ENCODE peak calls at places on chromosomes 1 and 21, in five cellular contexts. One of them, this sample, is unnamed. For H3K4me1, the result is how much of the 10 kb centered on the place peaks cover.

GRCh38 chr1:197915797-197916686 is 1.1 kb upstream of the LHX9 start:
- DNase-seq in DND-41: no peak
- DNase-seq in heart left ventricle: peak
- DNase-seq in GM23338: peak
- DNase-seq in cardiac muscle cell: peak
- DNase-seq in this sample: peak

GRCh38 chr1:231919269-231919886 is 292.8 kb downstream of the DISC1 start:
- DNase-seq in DND-41: no peak
- DNase-seq in heart left ventricle: no peak
- DNase-seq in GM23338: no peak
- DNase-seq in cardiac muscle cell: no peak
- DNase-seq in this sample: no peak

GRCh38 chr1:107620753-107621152 is 344.2 kb downstream of the VAV3 start:
- DNase-seq in DND-41: no peak
- DNase-seq in heart left ventricle: no peak
- DNase-seq in GM23338: no peak
- DNase-seq in cardiac muscle cell: no peak
- DNase-seq in this sample: no peak

GRCh38 chr1:31102501-31102950 is 37.0 kb upstream of the PUM1 start:
- DNase-seq in DND-41: no peak
- DNase-seq in heart left ventricle: no peak
- DNase-seq in GM23338: no peak
- DNase-seq in cardiac muscle cell: no peak
- DNase-seq in this sample: peak

GRCh38 chr1:236627717-236628116 is 23.4 kb upstream of the HEATR1 start:
- DNase-seq in DND-41: no peak
- DNase-seq in heart left ventricle: no peak
- DNase-seq in GM23338: no peak
- DNase-seq in cardiac muscle cell: no peak
- DNase-seq in this sample: no peak

GRCh38 chr1:206738370-206739366 is 31.9 kb upstream of the IL19 start:
- DNase-seq in DND-41: no peak
- DNase-seq in heart left ventricle: no peak
- DNase-seq in GM23338: peak
- DNase-seq in cardiac muscle cell: no peak
- DNase-seq in this sample: peak

GRCh38 chr1:42847111-42847580 is 733 bp downstream of the ZNF691 start:
- DNase-seq in DND-41: peak
- DNase-seq in heart left ventricle: no peak
- DNase-seq in GM23338: peak
- DNase-seq in cardiac muscle cell: no peak
- DNase-seq in this sample: no peak

GRCh38 chr1:206557636-206558473 is 50.5 kb downstream of the RASSF5 start:
- DNase-seq in DND-41: peak
- DNase-seq in heart left ventricle: no peak
- DNase-seq in GM23338: no peak
- DNase-seq in cardiac muscle cell: no peak
- DNase-seq in this sample: no peak

GRCh38 chr21:44299085-44299457 is 782 bp upstream of the PFKL start:
- DNase-seq in DND-41: no peak
- DNase-seq in heart left ventricle: no peak
- DNase-seq in GM23338: no peak
- DNase-seq in cardiac muscle cell: no peak
- DNase-seq in this sample: no peak

GRCh38 chr1:156644146-156644545 is 2.2 kb downstream of the BCAN start:
- DNase-seq in DND-41: no peak
- DNase-seq in heart left ventricle: no peak
- DNase-seq in GM23338: no peak
- DNase-seq in cardiac muscle cell: no peak
- DNase-seq in this sample: no peak

GRCh38 chr1:248821101-248821500 is 4.6 kb downstream of the SH3BP5L start:
- DNase-seq in DND-41: no peak
- DNase-seq in heart left ventricle: no peak
- DNase-seq in GM23338: no peak
- DNase-seq in cardiac muscle cell: no peak
- DNase-seq in this sample: peak

GRCh38 chr1:117780981-117781475 is 148.4 kb downstream of the GDAP2 start:
- DNase-seq in DND-41: no peak
- DNase-seq in heart left ventricle: no peak
- DNase-seq in GM23338: no peak
- DNase-seq in cardiac muscle cell: no peak
- DNase-seq in this sample: no peak

GRCh38 chr21:32007461-32007860 is 134.6 kb downstream of the HUNK start:
- DNase-seq in DND-41: no peak
- DNase-seq in heart left ventricle: no peak
- DNase-seq in GM23338: no peak
- DNase-seq in cardiac muscle cell: no peak
- DNase-seq in this sample: no peak

GRCh38 chr1:19210772-19211549 is 895 bp upstream of the UBR4 start:
- DNase-seq in DND-41: peak
- DNase-seq in heart left ventricle: no peak
- DNase-seq in GM23338: peak
- DNase-seq in cardiac muscle cell: peak
- DNase-seq in this sample: peak

GRCh38 chr1:204286323-204286714 is 72.5 kb upstream of the GOLT1A start:
- DNase-seq in DND-41: no peak
- DNase-seq in heart left ventricle: no peak
- DNase-seq in GM23338: no peak
- DNase-seq in cardiac muscle cell: no peak
- DNase-seq in this sample: no peak
- H3K4me1 ChIP-seq in DND-41: under half
- H3K4me1 ChIP-seq in heart left ventricle: under half
- H3K4me1 ChIP-seq in GM23338: under half
- H3K4me1 ChIP-seq in cardiac muscle cell: half or more
- H3K4me1 ChIP-seq in this sample: under half

GRCh38 chr1:91881280-91881679 is 4.7 kb downstream of the TGFBR3 start:
- DNase-seq in DND-41: no peak
- DNase-seq in heart left ventricle: no peak
- DNase-seq in GM23338: no peak
- DNase-seq in cardiac muscle cell: no peak
- DNase-seq in this sample: no peak
- H3K4me1 ChIP-seq in DND-41: under half
- H3K4me1 ChIP-seq in heart left ventricle: under half
- H3K4me1 ChIP-seq in GM23338: under half
- H3K4me1 ChIP-seq in cardiac muscle cell: under half
- H3K4me1 ChIP-seq in this sample: under half

DNA sequence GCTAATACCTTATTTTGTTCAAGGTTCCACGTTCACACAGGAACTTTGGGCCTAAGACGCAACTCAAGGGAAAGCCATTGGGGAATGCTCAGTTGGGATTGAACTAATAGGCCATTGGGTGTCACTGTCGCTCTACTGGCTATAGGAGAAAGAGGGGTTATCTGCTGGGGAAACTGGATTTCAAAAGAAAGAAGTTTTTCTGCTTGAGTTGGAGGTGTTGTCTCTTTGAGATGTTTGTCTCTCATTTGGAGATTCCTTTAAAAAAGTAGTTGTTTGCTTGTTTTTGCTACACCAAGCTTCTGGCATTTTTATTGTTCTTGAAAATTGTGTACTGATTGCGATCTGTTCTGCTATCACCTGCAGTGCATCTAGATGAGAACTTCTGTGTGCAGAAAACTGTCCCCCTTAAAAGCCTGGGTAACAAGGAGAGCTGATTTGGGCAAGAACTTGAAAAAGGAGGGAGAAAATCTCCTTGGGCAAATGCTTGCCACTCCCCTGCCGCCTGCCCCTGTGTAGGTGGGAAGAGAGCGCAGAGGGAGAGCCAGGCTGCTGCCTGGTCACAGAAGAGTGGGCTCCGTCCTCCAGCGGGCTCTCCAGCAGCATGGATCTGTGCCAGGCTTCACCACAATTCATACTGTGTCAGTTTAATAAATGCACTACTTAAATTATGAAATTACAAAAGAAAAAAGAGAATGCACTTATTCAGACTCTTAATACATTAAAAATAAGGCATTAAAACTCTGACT is 39.9 kb downstream of the PEX14 start:
- DNase-seq in DND-41: peak
- DNase-seq in heart left ventricle: no peak
- DNase-seq in GM23338: peak
- DNase-seq in cardiac muscle cell: peak
- DNase-seq in this sample: peak
- H3K4me1 ChIP-seq in DND-41: half or more
- H3K4me1 ChIP-seq in heart left ventricle: under half
- H3K4me1 ChIP-seq in GM23338: half or more
- H3K4me1 ChIP-seq in cardiac muscle cell: under half
- H3K4me1 ChIP-seq in this sample: under half

GRCh38 chr1:209840611-209841010 is 12.8 kb downstream of the UTP25 start:
- DNase-seq in DND-41: no peak
- DNase-seq in heart left ventricle: no peak
- DNase-seq in GM23338: no peak
- DNase-seq in cardiac muscle cell: no peak
- DNase-seq in this sample: no peak
- H3K4me1 ChIP-seq in DND-41: under half
- H3K4me1 ChIP-seq in heart left ventricle: under half
- H3K4me1 ChIP-seq in GM23338: under half
- H3K4me1 ChIP-seq in cardiac muscle cell: under half
- H3K4me1 ChIP-seq in this sample: under half

GRCh38 chr1:2297246-2298011 is 69.3 kb downstream of the SKI start:
- DNase-seq in DND-41: no peak
- DNase-seq in heart left ventricle: no peak
- DNase-seq in GM23338: no peak
- DNase-seq in cardiac muscle cell: no peak
- DNase-seq in this sample: no peak

GRCh38 chr1:2294033-2294640 is 66.0 kb downstream of the SKI start:
- DNase-seq in DND-41: no peak
- DNase-seq in heart left ventricle: no peak
- DNase-seq in GM23338: no peak
- DNase-seq in cardiac muscle cell: no peak
- DNase-seq in this sample: no peak

GRCh38 chr1:2292725-2293450 is 64.8 kb downstream of the SKI start:
- DNase-seq in DND-41: no peak
- DNase-seq in heart left ventricle: no peak
- DNase-seq in GM23338: no peak
- DNase-seq in cardiac muscle cell: no peak
- DNase-seq in this sample: no peak

GRCh38 chr1:2294661-2295060 is 66.5 kb downstream of the SKI start:
- DNase-seq in DND-41: no peak
- DNase-seq in heart left ventricle: no peak
- DNase-seq in GM23338: no peak
- DNase-seq in cardiac muscle cell: no peak
- DNase-seq in this sample: no peak

GRCh38 chr1:2295526-2295925 is 67.4 kb downstream of the SKI start:
- DNase-seq in DND-41: no peak
- DNase-seq in heart left ventricle: no peak
- DNase-seq in GM23338: no peak
- DNase-seq in cardiac muscle cell: no peak
- DNase-seq in this sample: no peak
- H3K4me1 ChIP-seq in DND-41: under half
- H3K4me1 ChIP-seq in heart left ventricle: under half
- H3K4me1 ChIP-seq in GM23338: under half
- H3K4me1 ChIP-seq in cardiac muscle cell: under half
- H3K4me1 ChIP-seq in this sample: under half

DNA sequence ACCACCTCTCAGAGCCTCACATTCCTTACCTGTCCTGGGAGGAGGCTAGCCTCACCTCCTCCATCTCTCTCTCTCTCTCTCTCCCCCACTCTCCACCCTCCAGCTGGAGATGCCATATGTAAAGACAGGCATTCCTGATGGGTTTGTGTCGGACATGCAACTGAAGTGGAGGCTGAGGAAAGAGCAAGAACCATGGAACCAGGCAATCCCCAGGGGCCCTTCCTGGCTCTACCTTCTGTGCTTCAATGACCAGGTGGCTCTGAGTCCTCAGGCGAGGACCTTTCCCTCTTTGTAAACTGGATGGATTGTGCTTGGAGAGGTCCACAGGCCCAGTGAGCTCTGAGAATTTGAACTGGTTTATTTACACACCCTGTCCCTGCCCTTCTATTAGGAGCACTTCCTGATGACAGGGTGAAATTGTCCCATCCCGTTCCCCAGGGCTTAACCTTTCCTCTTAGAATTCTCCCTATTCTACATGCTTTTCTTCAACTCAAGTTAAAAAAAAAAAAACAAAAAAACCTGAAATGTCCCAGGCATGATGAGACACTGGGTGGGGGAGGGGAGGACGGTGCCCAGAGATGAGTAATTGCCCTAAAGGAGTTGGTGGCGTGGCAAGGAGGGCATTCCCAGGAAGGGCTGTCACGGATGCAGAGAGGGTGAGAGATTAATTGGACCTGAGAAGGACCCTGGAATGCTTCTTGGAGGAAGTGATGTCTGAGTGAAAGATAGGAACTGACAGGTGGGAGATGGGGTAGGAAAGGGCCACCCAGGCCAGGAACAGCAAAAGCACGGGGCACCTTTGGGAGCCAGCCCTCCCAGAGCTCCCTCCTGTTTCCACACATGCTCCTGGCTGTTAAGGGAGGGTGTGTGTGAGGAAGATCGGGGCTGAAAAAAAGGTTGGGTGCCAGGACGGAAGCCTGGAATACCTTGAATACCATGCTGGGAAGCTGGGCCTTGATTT is 50.2 kb upstream of the WASF2 start:
- DNase-seq in DND-41: no peak
- DNase-seq in heart left ventricle: no peak
- DNase-seq in GM23338: no peak
- DNase-seq in cardiac muscle cell: no peak
- DNase-seq in this sample: peak
- H3K4me1 ChIP-seq in DND-41: under half
- H3K4me1 ChIP-seq in heart left ventricle: half or more
- H3K4me1 ChIP-seq in GM23338: under half
- H3K4me1 ChIP-seq in cardiac muscle cell: half or more
- H3K4me1 ChIP-seq in this sample: under half

DNA sequence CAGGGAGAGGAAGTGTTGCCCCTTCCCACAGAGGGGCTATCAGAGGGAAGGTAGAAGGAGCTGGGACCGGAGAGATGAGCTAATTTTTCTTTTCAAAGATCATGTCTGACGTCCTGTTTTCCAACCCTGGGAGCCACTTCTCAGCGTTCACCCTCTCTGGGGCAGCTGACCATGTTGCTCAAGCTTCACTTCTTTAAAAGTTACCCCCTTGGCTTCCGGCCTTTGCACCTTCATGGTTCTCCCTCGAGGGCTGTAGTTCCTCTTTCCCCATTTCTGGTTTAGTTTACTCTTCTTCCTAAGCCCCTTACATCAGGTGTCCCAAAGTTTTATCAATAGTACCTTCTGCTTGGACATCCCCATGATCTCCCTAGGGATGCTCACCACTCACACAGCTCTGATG is 23.8 kb upstream of the CSF1 start:
- DNase-seq in DND-41: no peak
- DNase-seq in heart left ventricle: no peak
- DNase-seq in GM23338: no peak
- DNase-seq in cardiac muscle cell: no peak
- DNase-seq in this sample: no peak
- H3K4me1 ChIP-seq in DND-41: under half
- H3K4me1 ChIP-seq in heart left ventricle: under half
- H3K4me1 ChIP-seq in GM23338: under half
- H3K4me1 ChIP-seq in cardiac muscle cell: under half
- H3K4me1 ChIP-seq in this sample: under half